ENCODE peak calls at places on chromosomes 3 and 15, in six cellular contexts. One of them, this sample, is unnamed.

GRCh38 chr3:61080737-61081445 is 170.4 kb downstream of the FHIT start:
- DNase-seq in astrocyte: no peak
- DNase-seq in SK-N-SH: no peak
- DNase-seq in IMR-90: no peak
- DNase-seq in OCI-LY7: no peak
- DNase-seq in GM23338: peak; percentile 21
- DNase-seq in this sample: no peak

GRCh38 chr3:115272036-115272824 is 125.1 kb upstream of the ZBTB20 start:
- DNase-seq in OCI-LY7: no peak
- DNase-seq in GM23338: peak; percentile 41
- DNase-seq in IMR-90: peak; percentile 66
- DNase-seq in astrocyte: peak; percentile 92
- DNase-seq in SK-N-SH: peak; percentile 22
- DNase-seq in this sample: no peak

GRCh38 chr15:77632760-77633133 is at the start of gene LINGO1:
- DNase-seq in IMR-90: no peak
- DNase-seq in GM23338: peak; percentile 81
- DNase-seq in OCI-LY7: no peak
- DNase-seq in SK-N-SH: no peak
- DNase-seq in astrocyte: peak; percentile 5
- DNase-seq in this sample: no peak

GRCh38 chr15:96796841-96797240 is 466.3 kb downstream of the NR2F2 start:
- DNase-seq in GM23338: no peak
- DNase-seq in OCI-LY7: no peak
- DNase-seq in astrocyte: no peak
- DNase-seq in IMR-90: no peak
- DNase-seq in SK-N-SH: no peak
- DNase-seq in this sample: no peak

GRCh38 chr3:113625724-113626348 is 70.6 kb downstream of the USF3 start:
- DNase-seq in OCI-LY7: no peak
- DNase-seq in GM23338: no peak
- DNase-seq in SK-N-SH: no peak
- DNase-seq in IMR-90: no peak
- DNase-seq in astrocyte: no peak
- DNase-seq in this sample: no peak

GRCh38 chr15:57551717-57552677 is 39.7 kb upstream of the MYZAP start:
- DNase-seq in astrocyte: peak; percentile 82
- DNase-seq in IMR-90: peak; percentile 70
- DNase-seq in SK-N-SH: no peak
- DNase-seq in GM23338: peak; percentile 89
- DNase-seq in OCI-LY7: no peak
- DNase-seq in this sample: no peak

GRCh38 chr3:127679534-127680145 is 6.9 kb downstream of the ABTB1 start:
- DNase-seq in IMR-90: no peak
- DNase-seq in astrocyte: no peak
- DNase-seq in OCI-LY7: no peak
- DNase-seq in SK-N-SH: no peak
- DNase-seq in GM23338: peak; percentile 68
- DNase-seq in this sample: no peak

GRCh38 chr15:69723404-69724097 is 270.9 kb downstream of the RPLP1 start:
- DNase-seq in astrocyte: no peak
- DNase-seq in GM23338: peak; percentile 55
- DNase-seq in IMR-90: no peak
- DNase-seq in SK-N-SH: peak; percentile 49
- DNase-seq in OCI-LY7: peak; percentile 40
- DNase-seq in this sample: peak; percentile 59

GRCh38 chr3:160374472-160374871 is 24.6 kb downstream of the IFT80 start:
- DNase-seq in SK-N-SH: no peak
- DNase-seq in IMR-90: no peak
- DNase-seq in GM23338: no peak
- DNase-seq in OCI-LY7: no peak
- DNase-seq in astrocyte: no peak
- DNase-seq in this sample: no peak

GRCh38 chr3:69831737-69832136 is 92.5 kb downstream of the MITF start:
- DNase-seq in astrocyte: no peak
- DNase-seq in IMR-90: no peak
- DNase-seq in SK-N-SH: no peak
- DNase-seq in GM23338: no peak
- DNase-seq in OCI-LY7: no peak
- DNase-seq in this sample: no peak

GRCh38 chr3:143421556-143421955 is 302.0 kb downstream of the CHST2 start:
- DNase-seq in SK-N-SH: no peak
- DNase-seq in GM23338: no peak
- DNase-seq in IMR-90: no peak
- DNase-seq in OCI-LY7: no peak
- DNase-seq in astrocyte: peak; percentile 12
- DNase-seq in this sample: no peak

GRCh38 chr3:182617511-182617910 is 175.8 kb upstream of the ATP11B start:
- DNase-seq in OCI-LY7: no peak
- DNase-seq in GM23338: no peak
- DNase-seq in astrocyte: no peak
- DNase-seq in IMR-90: no peak
- DNase-seq in SK-N-SH: no peak
- DNase-seq in this sample: no peak

GRCh38 chr15:44296625-44297524 is 8.4 kb downstream of the GOLM2 start:
- DNase-seq in astrocyte: peak; percentile 64
- DNase-seq in GM23338: peak; percentile 33
- DNase-seq in SK-N-SH: no peak
- DNase-seq in IMR-90: peak; percentile 78
- DNase-seq in OCI-LY7: no peak
- DNase-seq in this sample: peak; percentile 83
- H2AFZ ChIP-seq in astrocyte: no peak overlapping the region
- H2AFZ ChIP-seq in GM23338: no peak overlapping the region
- H2AFZ ChIP-seq in SK-N-SH: peak overlapping the region; percentile 53
- H2AFZ ChIP-seq in IMR-90: no peak overlapping the region
- H2AFZ ChIP-seq in OCI-LY7: no peak overlapping the region
- H2AFZ ChIP-seq in this sample: peak overlapping the region; percentile 11

GRCh38 chr15:51621155-51621554 is 1.4 kb downstream of the DMXL2 start:
- DNase-seq in SK-N-SH: no peak
- DNase-seq in astrocyte: no peak
- DNase-seq in OCI-LY7: no peak
- DNase-seq in GM23338: no peak
- DNase-seq in IMR-90: no peak
- DNase-seq in this sample: no peak
- H2AFZ ChIP-seq in SK-N-SH: peak overlapping the region; percentile 85
- H2AFZ ChIP-seq in astrocyte: no peak overlapping the region
- H2AFZ ChIP-seq in OCI-LY7: no peak overlapping the region
- H2AFZ ChIP-seq in GM23338: no peak overlapping the region
- H2AFZ ChIP-seq in IMR-90: no peak overlapping the region
- H2AFZ ChIP-seq in this sample: no peak overlapping the region

GRCh38 chr3:189981668-189982067 is 139.0 kb downstream of the P3H2 start:
- DNase-seq in OCI-LY7: no peak
- DNase-seq in IMR-90: peak; percentile 89
- DNase-seq in astrocyte: peak; percentile 99
- DNase-seq in GM23338: no peak
- DNase-seq in SK-N-SH: no peak
- DNase-seq in this sample: no peak

GRCh38 chr3:189974372-189974771 is 146.3 kb downstream of the P3H2 start:
- DNase-seq in SK-N-SH: no peak
- DNase-seq in astrocyte: no peak
- DNase-seq in IMR-90: no peak
- DNase-seq in GM23338: no peak
- DNase-seq in OCI-LY7: no peak
- DNase-seq in this sample: no peak

GRCh38 chr3:189978753-189979152 is 141.9 kb downstream of the P3H2 start:
- DNase-seq in GM23338: no peak
- DNase-seq in IMR-90: no peak
- DNase-seq in SK-N-SH: no peak
- DNase-seq in OCI-LY7: no peak
- DNase-seq in astrocyte: peak; percentile 86
- DNase-seq in this sample: no peak

GRCh38 chr3:189975376-189975990 is 145.2 kb downstream of the P3H2 start:
- DNase-seq in SK-N-SH: no peak
- DNase-seq in OCI-LY7: no peak
- DNase-seq in astrocyte: peak; percentile 64
- DNase-seq in IMR-90: peak; percentile 31
- DNase-seq in GM23338: no peak
- DNase-seq in this sample: no peak

GRCh38 chr3:189977174-189977573 is 143.5 kb downstream of the P3H2 start:
- DNase-seq in astrocyte: no peak
- DNase-seq in OCI-LY7: no peak
- DNase-seq in IMR-90: no peak
- DNase-seq in GM23338: no peak
- DNase-seq in SK-N-SH: no peak
- DNase-seq in this sample: no peak
- H2AFZ ChIP-seq in astrocyte: no peak overlapping the region
- H2AFZ ChIP-seq in OCI-LY7: no peak overlapping the region
- H2AFZ ChIP-seq in IMR-90: no peak overlapping the region
- H2AFZ ChIP-seq in GM23338: no peak overlapping the region
- H2AFZ ChIP-seq in SK-N-SH: no peak overlapping the region
- H2AFZ ChIP-seq in this sample: no peak overlapping the region

GRCh38 chr3:88148651-88149050 is 1.1 kb upstream of the C3orf38 start:
- DNase-seq in IMR-90: no peak
- DNase-seq in astrocyte: no peak
- DNase-seq in SK-N-SH: no peak
- DNase-seq in OCI-LY7: no peak
- DNase-seq in GM23338: no peak
- DNase-seq in this sample: no peak
- H2AFZ ChIP-seq in IMR-90: no peak overlapping the region
- H2AFZ ChIP-seq in astrocyte: peak overlapping the region; percentile 99
- H2AFZ ChIP-seq in SK-N-SH: peak overlapping the region; percentile 98
- H2AFZ ChIP-seq in OCI-LY7: peak overlapping the region; percentile 92
- H2AFZ ChIP-seq in GM23338: peak overlapping the region; percentile 98
- H2AFZ ChIP-seq in this sample: peak overlapping the region; percentile 92

DNA sequence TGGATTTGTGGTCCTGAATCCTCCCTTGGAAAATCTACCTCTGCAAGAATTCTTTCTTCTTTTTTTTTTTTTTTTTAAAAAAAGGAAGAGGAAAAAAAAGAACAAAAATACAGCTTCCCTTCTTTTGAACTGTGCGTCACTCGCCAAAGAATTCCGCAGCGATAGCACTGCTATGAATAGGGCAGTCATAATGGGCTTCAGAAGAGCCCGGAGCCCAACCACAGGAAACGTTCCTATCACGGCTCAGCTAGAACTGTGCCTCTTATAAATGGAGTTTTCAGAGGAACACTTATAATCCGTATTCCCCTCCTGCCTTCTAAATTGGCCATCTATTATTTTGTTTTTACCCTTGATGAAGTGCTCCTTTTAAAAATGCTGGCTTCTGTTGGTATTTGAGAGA is 227.7 kb downstream of the ADAMTS17 start:
- DNase-seq in IMR-90: peak; percentile 92
- DNase-seq in SK-N-SH: no peak
- DNase-seq in GM23338: no peak
- DNase-seq in OCI-LY7: no peak
- DNase-seq in astrocyte: peak; percentile 97
- DNase-seq in this sample: no peak
- H2AFZ ChIP-seq in IMR-90: peak overlapping the region; percentile 91
- H2AFZ ChIP-seq in SK-N-SH: no peak overlapping the region
- H2AFZ ChIP-seq in GM23338: no peak overlapping the region
- H2AFZ ChIP-seq in OCI-LY7: no peak overlapping the region
- H2AFZ ChIP-seq in astrocyte: peak overlapping the region; percentile 15
- H2AFZ ChIP-seq in this sample: no peak overlapping the region

DNA sequence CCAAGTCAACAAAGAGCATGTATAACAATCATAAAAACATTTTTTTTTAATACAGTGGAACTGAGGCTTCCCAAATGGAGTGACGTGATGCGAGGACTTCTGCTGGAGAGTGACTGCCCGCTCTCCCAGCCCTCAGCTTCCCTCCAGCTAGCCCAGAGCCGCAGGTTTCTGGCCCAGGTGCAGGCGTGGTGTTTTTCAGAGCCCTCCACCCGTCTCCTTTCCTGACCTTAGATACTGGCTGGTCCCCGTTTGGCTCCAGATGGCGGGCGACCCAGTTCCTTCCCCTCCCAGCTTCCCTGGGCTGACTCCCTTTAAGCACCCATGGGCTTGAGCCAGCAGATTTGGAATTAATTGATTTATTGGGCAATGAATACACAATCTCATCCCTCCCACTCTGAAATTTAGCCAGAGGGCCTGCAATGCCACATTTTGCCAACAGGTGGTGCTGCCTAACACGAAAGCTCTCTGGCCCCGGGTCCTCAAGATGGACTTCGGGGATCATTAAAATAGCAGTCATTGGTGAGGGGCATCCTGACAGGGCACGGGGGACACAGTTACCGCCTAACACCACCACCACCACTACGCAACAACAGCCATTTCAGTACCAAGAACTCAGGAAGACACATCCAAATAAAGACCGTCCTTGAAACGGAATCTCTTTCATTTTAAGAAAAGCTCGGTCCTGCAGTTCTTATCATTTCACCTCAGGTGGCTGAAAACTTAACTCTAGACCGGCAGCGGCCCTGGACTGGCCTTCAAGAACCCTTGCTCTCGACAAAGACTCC is 47.5 kb upstream of the MUC4 start:
- DNase-seq in SK-N-SH: peak; percentile 89
- DNase-seq in IMR-90: peak; percentile 44
- DNase-seq in astrocyte: peak; percentile 23
- DNase-seq in OCI-LY7: peak; percentile 73
- DNase-seq in GM23338: peak; percentile 89
- DNase-seq in this sample: peak; percentile 94
- H2AFZ ChIP-seq in SK-N-SH: no peak overlapping the region
- H2AFZ ChIP-seq in IMR-90: peak overlapping the region; percentile 84
- H2AFZ ChIP-seq in astrocyte: peak overlapping the region; percentile 13
- H2AFZ ChIP-seq in OCI-LY7: peak overlapping the region; percentile 38
- H2AFZ ChIP-seq in GM23338: peak overlapping the region; percentile 83
- H2AFZ ChIP-seq in this sample: peak overlapping the region; percentile 17

DNA sequence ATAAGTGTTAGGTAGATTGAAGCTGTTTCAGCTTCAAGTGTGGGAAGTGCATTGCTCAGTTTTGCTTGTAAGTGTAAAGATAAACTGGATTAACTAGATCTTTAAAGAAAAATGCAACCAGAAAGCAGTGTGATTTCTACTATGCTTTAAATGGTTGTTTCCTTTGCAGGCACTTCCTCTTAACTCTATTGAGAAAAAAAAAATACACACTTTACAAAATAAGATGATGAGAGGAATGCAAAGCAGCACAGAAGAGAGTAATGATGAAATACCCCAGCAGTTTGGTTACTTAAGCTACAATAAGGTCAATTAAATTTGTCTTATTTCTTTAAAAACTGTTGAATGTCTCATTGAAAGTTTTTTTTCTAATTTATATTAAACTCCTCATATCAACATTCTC is 40.8 kb downstream of the DPH6 start:
- DNase-seq in OCI-LY7: no peak
- DNase-seq in astrocyte: no peak
- DNase-seq in SK-N-SH: no peak
- DNase-seq in IMR-90: peak; percentile 22
- DNase-seq in GM23338: no peak
- DNase-seq in this sample: no peak
- H2AFZ ChIP-seq in OCI-LY7: no peak overlapping the region
- H2AFZ ChIP-seq in astrocyte: no peak overlapping the region
- H2AFZ ChIP-seq in SK-N-SH: no peak overlapping the region
- H2AFZ ChIP-seq in IMR-90: no peak overlapping the region
- H2AFZ ChIP-seq in GM23338: no peak overlapping the region
- H2AFZ ChIP-seq in this sample: no peak overlapping the region